ENCODE peak calls at places on chromosomes 16 and 17, in seven cellular contexts. C is stomach, H is endothelial cell of umbilical vein, W is IMR-90, N is heart left ventricle, D is lower leg skin, T is A549. X is an unnamed sample.

GRCh38 chr17:63189082-63189481 is 223.0 kb downstream of the TANC2 start:
- DNase-seq in C (no peak), H (no peak), W (peak; percentile 78), N (no peak), D (no peak), T (no peak), X (no peak)

GRCh38 chr16:12386076-12386641 is 409.6 kb downstream of the SNX29 start:
- DNase-seq in C (no peak), H (no peak), W (no peak), N (no peak), D (no peak), T (no peak), X (no peak)

GRCh38 chr17:27491713-27492190 is 35.5 kb downstream of the KSR1 start:
- DNase-seq in C (no peak), H (no peak), W (no peak), N (no peak), D (no peak), T (no peak), X (no peak)

GRCh38 chr17:2125013-2125535 is 70.2 kb downstream of the HIC1 start:
- DNase-seq in C (no peak), H (no peak), W (peak; percentile 92), N (no peak), D (no peak), T (no peak), X (no peak)

GRCh38 chr17:7016406-7016805 is 4.0 kb downstream of the RNASEK start:
- DNase-seq in C (no peak), H (no peak), W (no peak), N (no peak), D (no peak), T (no peak), X (no peak)

GRCh38 chr17:49372428-49372827 is 10.4 kb upstream of the ZNF652 start:
- DNase-seq in C (no peak), H (no peak), W (no peak), N (no peak), D (peak; percentile 52), T (no peak), X (no peak)

GRCh38 chr17:80071116-80071980 is 30.0 kb upstream of the GAA start:
- DNase-seq in C (peak; percentile 85), H (peak; percentile 82), W (peak; percentile 40), N (peak; percentile 62), D (no peak), T (no peak), X (peak; percentile 34)

GRCh38 chr17:18967806-18968744 is 16.1 kb downstream of the SLC5A10 start:
- DNase-seq in C (peak; percentile 73), H (peak; percentile 78), W (no peak), N (no peak), D (no peak), T (no peak), X (no peak)

GRCh38 chr17:80151333-80151732 is 4.4 kb upstream of the EIF4A3 start:
- DNase-seq in C (no peak), H (no peak), W (peak; percentile 86), N (no peak), D (no peak), T (no peak), X (no peak)

GRCh38 chr16:15650698-15651161 is 685 bp downstream of the NDE1 start:
- DNase-seq in C (no peak), H (peak; percentile 37), W (peak; percentile 13), N (peak; percentile 47), D (peak; percentile 89), T (no peak), X (peak; percentile 19)

GRCh38 chr16:3553138-3553923 is 23.9 kb downstream of the NLRC3 start:
- DNase-seq in C (no peak), H (no peak), W (peak; percentile 4), N (no peak), D (no peak), T (no peak), X (no peak)

GRCh38 chr16:56724191-56724590 is 5.7 kb upstream of the NUP93 start:
- DNase-seq in C (no peak), H (no peak), W (no peak), N (no peak), D (no peak), T (no peak), X (no peak)

GRCh38 chr16:29900102-29900887 is at the start of gene ASPHD1:
- DNase-seq in C (peak; percentile 84), H (peak; percentile 49), W (peak; percentile 86), N (peak; percentile 70), D (peak; percentile 93), T (peak; percentile 87), X (peak; percentile 96)
- TF ChIP-seq POLR2A in C (no peak), H (no peak), W (peak; percentile 84), N (no peak), D (no peak), T (no peak), X (peak; percentile 81)

GRCh38 chr17:33369876-33370275 is 76.8 kb upstream of the ASIC2 start:
- DNase-seq in C (no peak), H (no peak), W (no peak), N (no peak), D (no peak), T (no peak), X (no peak)

GRCh38 chr17:33370384-33370783 is 77.3 kb upstream of the ASIC2 start:
- DNase-seq in C (no peak), H (no peak), W (no peak), N (no peak), D (no peak), T (no peak), X (no peak)

GRCh38 chr17:33369149-33369548 is 76.1 kb upstream of the ASIC2 start:
- DNase-seq in C (no peak), H (no peak), W (no peak), N (no peak), D (no peak), T (no peak), X (no peak)

GRCh38 chr17:33373209-33373608 is 80.1 kb upstream of the ASIC2 start:
- DNase-seq in C (no peak), H (no peak), W (no peak), N (no peak), D (no peak), T (no peak), X (no peak)

GRCh38 chr17:33371377-33371776 is 78.3 kb upstream of the ASIC2 start:
- DNase-seq in C (no peak), H (no peak), W (no peak), N (no peak), D (no peak), T (no peak), X (no peak)
- TF ChIP-seq POLR2A in C (no peak), H (no peak), W (no peak), N (no peak), D (no peak), T (no peak), X (no peak)

DNA sequence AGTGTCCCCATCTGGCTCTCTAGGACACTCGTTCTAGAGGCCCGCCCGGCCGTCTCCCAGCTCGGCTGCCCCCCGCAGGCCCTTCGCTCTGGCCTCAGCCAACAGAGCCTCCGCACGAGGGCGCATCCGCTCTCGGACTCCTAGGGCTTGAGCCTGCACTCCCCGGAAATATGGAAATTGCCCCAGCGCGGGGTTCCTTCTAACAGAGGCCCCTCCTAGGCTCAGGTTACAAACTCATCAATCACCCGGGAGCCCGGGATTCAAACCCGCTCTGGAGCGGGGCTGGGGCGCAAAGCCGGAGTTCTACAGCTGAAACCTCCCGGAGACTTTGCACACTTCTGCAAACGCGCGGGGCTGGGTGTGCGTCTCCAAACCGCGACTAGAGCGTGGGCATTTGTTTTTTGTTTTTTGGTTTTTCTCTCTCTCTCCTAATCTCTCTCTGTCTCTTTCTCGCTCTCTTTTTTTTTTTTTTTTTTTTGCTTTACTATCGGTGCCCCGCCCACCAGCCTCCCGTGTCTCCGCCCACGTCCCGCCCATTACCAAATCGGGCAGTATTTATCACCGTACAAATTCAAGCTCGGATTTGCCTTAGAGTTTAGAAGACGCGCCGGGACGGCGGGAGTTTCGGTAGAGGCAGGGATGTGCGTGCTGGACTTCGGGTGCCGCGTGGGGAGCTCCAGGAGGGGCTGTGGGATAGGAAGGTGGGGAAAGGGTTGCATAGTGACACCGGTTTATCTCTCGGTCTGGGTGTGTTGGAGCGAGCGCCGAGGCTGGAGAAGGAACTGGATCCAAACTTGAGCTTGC is 2.4 kb upstream of the FOXL1 start:
- DNase-seq in C (peak; percentile 55), H (peak; percentile 92), W (peak; percentile 97), N (peak; percentile 89), D (peak; percentile 89), T (peak; percentile 67), X (peak; percentile 100)
- TF ChIP-seq POLR2A in C (no peak), H (peak; percentile 83), W (peak; percentile 95), N (no peak), D (no peak), T (peak; percentile 33), X (peak; percentile 88)

DNA sequence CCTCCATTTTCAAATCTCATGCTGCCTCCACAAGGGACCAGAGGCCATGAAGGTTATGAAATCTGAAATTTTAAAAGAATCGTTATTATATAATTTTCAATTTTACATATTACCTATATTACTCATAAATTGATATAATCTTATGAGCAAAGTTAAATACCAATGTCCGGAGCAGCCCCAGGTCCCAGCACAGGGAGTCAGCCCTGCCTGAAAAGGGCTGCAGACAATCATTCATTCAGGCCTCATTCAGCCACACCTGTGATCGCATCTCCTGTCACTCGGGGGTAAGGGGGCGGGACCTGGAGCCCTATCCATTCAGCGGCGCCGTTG is 172.5 kb downstream of the AHSP start:
- DNase-seq in C (no peak), H (no peak), W (no peak), N (no peak), D (no peak), T (peak; percentile 87), X (no peak)
- TF ChIP-seq POLR2A in C (no peak), H (no peak), W (no peak), N (no peak), D (no peak), T (no peak), X (no peak)